ENCODE peak calls at places on chromosome 13, in four cellular contexts. W is A172, K is OCI-LY7, I is fibroblast of the aortic adventitia. F is an unnamed sample.

GRCh38 chr13:110696776-110697175 is 9.1 kb downstream of the CARS2 start:
- DNase-seq in W (no peak), K (no peak), I (no peak), F (no peak)

GRCh38 chr13:58300974-58301681 is 669.6 kb downstream of the PCDH17 start:
- DNase-seq in W (no peak), K (no peak), I (no peak), F (no peak)

GRCh38 chr13:27978301-27978968 is 9.3 kb upstream of the CDX2 start:
- DNase-seq in W (no peak), K (no peak), I (no peak), F (no peak)

GRCh38 chr13:44758595-44759221 is 182.6 kb upstream of the TSC22D1 start:
- DNase-seq in W (peak; percentile 71), K (no peak), I (peak; percentile 89), F (peak; percentile 77)

GRCh38 chr13:107395927-107396757 is 819.2 kb downstream of the LIG4 start:
- DNase-seq in W (no peak), K (no peak), I (no peak), F (no peak)

GRCh38 chr13:105465745-105466144 is 1069.7 kb downstream of the EFNB2 start:
- DNase-seq in W (no peak), K (no peak), I (no peak), F (no peak)

GRCh38 chr13:26759907-26760834 is at the start of gene GPR12:
- DNase-seq in W (no peak), K (no peak), I (peak; percentile 11), F (peak; percentile 8)

GRCh38 chr13:41785402-41786142 is 175.3 kb downstream of the VWA8 start:
- DNase-seq in W (no peak), K (no peak), I (no peak), F (peak; percentile 40)

GRCh38 chr13:95258619-95259194 is 42.5 kb downstream of the ABCC4 start:
- DNase-seq in W (no peak), K (no peak), I (no peak), F (no peak)

GRCh38 chr13:51794959-51795358 is 9.0 kb downstream of the DHRS12 start:
- DNase-seq in W (no peak), K (peak; percentile 79), I (no peak), F (no peak)

GRCh38 chr13:44368599-44369368 is 4.8 kb upstream of the SERP2 start:
- DNase-seq in W (no peak), K (no peak), I (no peak), F (no peak)

GRCh38 chr13:32164622-32165268 is 133.2 kb downstream of the FRY start:
- DNase-seq in W (peak; percentile 79), K (peak; percentile 69), I (peak; percentile 77), F (peak; percentile 80)

GRCh38 chr13:80070024-80070703 is 270.8 kb downstream of the SPRY2 start:
- DNase-seq in W (no peak), K (no peak), I (no peak), F (no peak)

GRCh38 chr13:89375839-89376238 is 1704.7 kb downstream of the SLITRK5 start:
- DNase-seq in W (no peak), K (no peak), I (peak; percentile 75), F (peak; percentile 0)

GRCh38 chr13:26616126-26616525 is 58.6 kb downstream of the WASF3 start:
- DNase-seq in W (peak; percentile 52), K (no peak), I (peak; percentile 68), F (peak; percentile 72)

GRCh38 chr13:24693862-24694471 is 13.8 kb downstream of the ATP12A start:
- DNase-seq in W (peak; percentile 23), K (peak; percentile 82), I (peak; percentile 46), F (peak; percentile 44)

GRCh38 chr13:50761406-50761805 is 82.1 kb downstream of the DLEU7 start:
- DNase-seq in W (no peak), K (no peak), I (no peak), F (peak; percentile 8)

GRCh38 chr13:94061316-94061715 is 418.2 kb downstream of the DCT start:
- DNase-seq in W (peak; percentile 24), K (no peak), I (peak; percentile 64), F (peak; percentile 2)

GRCh38 chr13:114099191-114099590 is 33.2 kb downstream of the RASA3 start:
- DNase-seq in W (peak; percentile 94), K (no peak), I (peak; percentile 92), F (peak; percentile 91)

GRCh38 chr13:31101511-31102170 is 60.1 kb downstream of the HSPH1 start:
- DNase-seq in W (no peak), K (no peak), I (no peak), F (peak; percentile 43)

GRCh38 chr13:93227280-93227905 is 786 bp downstream of the GPC6 start:
- DNase-seq in W (peak; percentile 36), K (no peak), I (peak; percentile 60), F (peak; percentile 21)

GRCh38 chr13:50448535-50448981 is 394.9 kb downstream of the DLEU7 start:
- DNase-seq in W (no peak), K (no peak), I (no peak), F (peak; percentile 49)

GRCh38 chr13:89930861-89931260 is 1416.6 kb upstream of the MIR17HG start:
- DNase-seq in W (no peak), K (no peak), I (no peak), F (no peak)

GRCh38 chr13:101649490-101650126 is 197.1 kb downstream of the ITGBL1 start:
- DNase-seq in W (peak; percentile 65), K (no peak), I (peak; percentile 92), F (peak; percentile 77)

GRCh38 chr13:107574517-107575215 is 640.7 kb downstream of the LIG4 start:
- DNase-seq in W (no peak), K (no peak), I (peak; percentile 4), F (no peak)

GRCh38 chr13:109697936-109698335 is 88.4 kb downstream of the IRS2 start:
- DNase-seq in W (no peak), K (no peak), I (no peak), F (no peak)

F was measured in M059J.